ENCODE peak calls at places on chromosomes 13 and 19, in five cellular contexts. L is ascending aorta, J is cardiac muscle cell, K is A673, B is tibial nerve. N is an unnamed sample. For H3K9me3, the result is how much of the 10 kb centered on the place peaks cover.

GRCh38 chr19:19083413-19084178 is 19.8 kb downstream of the SLC25A42 start:
- DNase-seq in B (no peak), J (no peak), L (no peak), K (no peak), N (no peak)

GRCh38 chr13:52411629-52412028 is 5.7 kb upstream of the THSD1 start:
- DNase-seq in L (no peak), B (no peak), J (no peak), K (no peak), N (no peak)

GRCh38 chr13:28540612-28541011 is 45.7 kb upstream of the FLT1 start:
- DNase-seq in K (no peak), B (no peak), J (peak), L (no peak), N (no peak)

GRCh38 chr19:56671613-56671994 is at the start of gene ZNF835:
- DNase-seq in K (peak), L (peak), B (peak), J (peak), N (peak)

GRCh38 chr19:18612051-18612771 is 459 bp upstream of the TMEM59L start:
- DNase-seq in L (no peak), J (no peak), B (no peak), K (no peak), N (no peak)

GRCh38 chr19:12954150-12954962 is 2.7 kb downstream of the GADD45GIP1 start:
- DNase-seq in B (no peak), K (no peak), J (no peak), L (no peak), N (no peak)

GRCh38 chr13:38350114-38350617 is 515 bp downstream of the UFM1 start:
- DNase-seq in B (peak), J (peak), L (peak), K (no peak), N (peak)

GRCh38 chr19:51386882-51387520 is 773 bp downstream of the LIM2 start:
- DNase-seq in J (no peak), B (no peak), K (no peak), L (no peak), N (no peak)

GRCh38 chr13:72313546-72313945 is 413.9 kb downstream of the MZT1 start:
- DNase-seq in L (no peak), K (no peak), B (no peak), J (no peak), N (no peak)

GRCh38 chr13:22061371-22061805 is 390.5 kb downstream of the FGF9 start:
- DNase-seq in K (no peak), L (no peak), B (no peak), J (no peak), N (no peak)

GRCh38 chr13:60019119-60019993 is 144.4 kb downstream of the DIAPH3 start:
- DNase-seq in J (peak), K (peak), L (no peak), B (no peak), N (no peak)

GRCh38 chr13:72638059-72638815 is 89.2 kb downstream of the MZT1 start:
- DNase-seq in B (no peak), K (no peak), J (no peak), L (no peak), N (no peak)

GRCh38 chr13:114024603-114025431 is 50.9 kb upstream of the C13orf46 start:
- DNase-seq in L (no peak), K (no peak), B (no peak), J (no peak), N (no peak)

GRCh38 chr13:25286308-25286968 is 850 bp downstream of the MTMR6 start:
- DNase-seq in B (peak), K (peak), L (no peak), J (peak), N (no peak)

GRCh38 chr13:93248627-93249047 is 22.0 kb downstream of the GPC6 start:
- DNase-seq in K (peak), J (peak), L (peak), B (no peak), N (peak)

GRCh38 chr13:24744247-24744646 is 19.7 kb upstream of the RNF17 start:
- DNase-seq in J (no peak), B (no peak), K (no peak), L (no peak), N (no peak)

GRCh38 chr19:38059897-38060296 is 152.9 kb downstream of the SIPA1L3 start:
- DNase-seq in L (no peak), B (no peak), J (peak), K (no peak), N (no peak)

GRCh38 chr13:43838909-43839308 is 40.6 kb downstream of the CCDC122 start:
- DNase-seq in K (no peak), L (no peak), B (no peak), J (peak), N (no peak)

GRCh38 chr19:40613669-40614594 is 12.8 kb downstream of the LTBP4 start:
- DNase-seq in B (peak), L (peak), K (peak), J (peak), N (no peak)

GRCh38 chr13:107450931-107451330 is 764.4 kb downstream of the LIG4 start:
- DNase-seq in J (peak), L (peak), K (peak), B (peak), N (no peak)

GRCh38 chr19:35080613-35081170 is 34.9 kb upstream of the FXYD3 start:
- DNase-seq in J (no peak), K (no peak), B (no peak), L (no peak), N (no peak)

GRCh38 chr19:47860602-47861297 is 1.7 kb downstream of the TPRX2 start:
- DNase-seq in K (no peak), J (no peak), L (no peak), B (no peak), N (no peak)

GRCh38 chr19:16892438-16892837 is 3.6 kb downstream of the F2RL3 start:
- DNase-seq in L (no peak), J (no peak), B (no peak), K (no peak), N (no peak)

GRCh38 chr13:60572003-60572792 is 175.2 kb downstream of the TDRD3 start:
- DNase-seq in J (peak), B (no peak), K (peak), L (no peak), N (no peak)

GRCh38 chr19:2542341-2543069 is 66.6 kb downstream of the GADD45B start:
- DNase-seq in J (peak), L (no peak), K (no peak), B (no peak), N (no peak)

GRCh38 chr13:43031881-43032280 is 8.5 kb downstream of the DNAJC15 start:
- DNase-seq in K (no peak), J (peak), L (no peak), B (no peak), N (no peak)

GRCh38 chr19:5635427-5635826 is 12.5 kb downstream of the SAFB start:
- DNase-seq in K (no peak), B (no peak), L (peak), J (no peak), N (no peak)

GRCh38 chr13:67914535-67914934 is 684.4 kb upstream of the PCDH9 start:
- DNase-seq in J (no peak), B (no peak), K (no peak), L (no peak), N (no peak)

GRCh38 chr19:51131780-51132680 is 7.3 kb downstream of the SIGLEC9 start:
- DNase-seq in B (peak), L (peak), J (peak), K (no peak), N (peak)

GRCh38 chr13:99876651-99877050 is 94.9 kb downstream of the ZIC5 start:
- DNase-seq in K (no peak), L (no peak), B (no peak), J (no peak), N (no peak)

GRCh38 chr13:105897575-105897974 is 637.9 kb downstream of the EFNB2 start:
- DNase-seq in J (no peak), K (no peak), B (no peak), L (no peak), N (no peak)

GRCh38 chr13:109743706-109744453 is 42.5 kb downstream of the IRS2 start:
- DNase-seq in L (no peak), J (peak), K (peak), B (no peak), N (peak)

GRCh38 chr13:113833111-113833830 is 30.6 kb downstream of the GAS6 start:
- DNase-seq in J (no peak), B (no peak), K (no peak), L (no peak), N (no peak)

GRCh38 chr13:107043016-107043957 is 475.4 kb upstream of the ARGLU1 start:
- DNase-seq in K (no peak), J (no peak), B (no peak), L (peak), N (no peak)

GRCh38 chr13:25857830-25858229 is 194.0 kb downstream of the SHISA2 start:
- DNase-seq in B (no peak), J (no peak), K (no peak), L (no peak), N (no peak)

GRCh38 chr13:74158028-74158427 is 23.8 kb upstream of the KLF12 start:
- DNase-seq in K (no peak), J (peak), L (no peak), B (no peak), N (no peak)

GRCh38 chr19:17641846-17642245 is 46.3 kb downstream of the UNC13A start:
- DNase-seq in J (no peak), K (no peak), L (no peak), B (no peak), N (no peak)

GRCh38 chr19:9126900-9127405 is at the start of gene OR7G3:
- DNase-seq in L (no peak), B (no peak), K (no peak), J (no peak), N (no peak)
- TF ChIP-seq CTCF in L (no peak), B (no peak), K (no peak), J (no peak), N (no peak)

DNA sequence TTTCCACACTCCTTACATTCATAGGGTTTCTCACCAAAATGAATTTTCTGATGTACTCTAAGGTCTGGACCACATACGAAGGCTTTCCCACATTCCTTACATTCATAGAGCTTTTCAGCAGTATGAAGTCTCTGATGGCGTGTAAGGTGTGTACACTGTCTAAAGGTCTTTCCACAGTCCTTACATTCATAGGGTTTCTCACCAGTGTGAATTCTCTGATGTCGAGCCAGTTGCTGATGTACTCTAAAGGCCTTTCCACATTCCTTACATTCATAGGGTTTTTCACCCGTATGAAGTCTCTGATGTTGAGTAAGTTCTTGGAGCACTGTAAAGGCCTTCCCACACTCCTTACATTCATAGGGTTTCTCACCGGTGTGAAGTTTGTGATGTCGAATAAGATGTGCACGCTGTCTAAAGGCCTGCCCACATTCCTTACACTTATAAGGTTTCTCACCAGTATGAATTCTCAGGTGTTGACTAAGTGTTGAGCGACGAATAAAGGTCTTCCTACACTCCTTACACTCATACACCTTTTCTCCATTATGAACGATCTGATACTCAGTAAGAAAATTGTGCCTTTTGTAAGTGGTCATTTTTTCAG is 38.1 kb downstream of the ZFP14 start:
- DNase-seq in B (no peak), L (no peak), J (no peak), K (no peak), N (no peak)
- H3K9me3 ChIP-seq in B (under half), L (half or more), J (under half), K (under half), N (under half)

DNA sequence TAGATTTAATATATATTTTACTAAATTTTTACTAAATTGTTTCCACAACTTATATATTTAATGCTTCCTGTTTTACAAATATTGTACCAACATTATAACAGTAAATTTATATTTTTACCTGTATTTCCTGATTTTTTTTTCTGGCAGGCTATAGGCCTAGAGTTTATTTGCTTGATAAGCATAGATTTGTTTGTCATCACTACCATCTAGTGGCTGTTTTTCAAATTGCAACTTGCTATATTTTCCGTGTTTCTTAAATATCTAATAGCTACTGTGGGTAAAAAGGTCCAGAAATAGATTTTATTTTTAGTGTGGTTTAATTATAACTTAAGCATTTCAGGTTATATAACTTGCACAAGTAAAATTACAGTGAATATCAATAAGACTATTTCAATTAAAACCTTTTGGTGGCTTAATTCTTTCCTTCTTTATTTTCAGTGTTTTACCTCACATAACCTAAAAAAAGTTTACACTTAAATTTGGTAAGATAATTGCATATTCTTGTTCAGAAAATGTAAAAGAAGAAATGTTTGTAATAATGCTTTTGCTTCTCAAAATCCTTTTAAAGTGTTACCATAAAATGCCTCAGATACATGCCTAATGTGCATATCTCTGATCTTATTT is 60.6 kb downstream of the NDFIP2 start:
- DNase-seq in B (peak), J (peak), L (no peak), K (peak), N (no peak)
- TF ChIP-seq CTCF in B (peak), J (peak), L (peak), K (peak), N (no peak)

GRCh38 chr19:37007587-37008220 is 70.5 kb upstream of the ZNF420 start:
- DNase-seq in K (peak), B (no peak), J (peak), L (no peak), N (no peak)
- H3K9me3 ChIP-seq in K (under half), B (under half), J (under half), L (half or more), N (under half)

GRCh38 chr19:42201489-42202289 is 15.8 kb downstream of the DEDD2 start:
- DNase-seq in B (no peak), L (no peak), K (no peak), J (no peak), N (no peak)

GRCh38 chr19:42197375-42197817 is 20.1 kb downstream of the DEDD2 start:
- DNase-seq in B (no peak), K (no peak), L (no peak), J (no peak), N (no peak)

GRCh38 chr19:42198676-42199439 is 18.6 kb downstream of the DEDD2 start:
- DNase-seq in J (no peak), L (no peak), B (no peak), K (no peak), N (no peak)

GRCh38 chr19:42200116-42200740 is 17.2 kb downstream of the DEDD2 start:
- DNase-seq in L (no peak), B (no peak), K (no peak), J (no peak), N (no peak)

GRCh38 chr19:42199440-42200115 is 17.9 kb downstream of the DEDD2 start:
- DNase-seq in L (no peak), K (no peak), B (no peak), J (no peak), N (no peak)
- TF ChIP-seq CTCF in L (no peak), K (peak), B (no peak), J (no peak), N (no peak)

DNA sequence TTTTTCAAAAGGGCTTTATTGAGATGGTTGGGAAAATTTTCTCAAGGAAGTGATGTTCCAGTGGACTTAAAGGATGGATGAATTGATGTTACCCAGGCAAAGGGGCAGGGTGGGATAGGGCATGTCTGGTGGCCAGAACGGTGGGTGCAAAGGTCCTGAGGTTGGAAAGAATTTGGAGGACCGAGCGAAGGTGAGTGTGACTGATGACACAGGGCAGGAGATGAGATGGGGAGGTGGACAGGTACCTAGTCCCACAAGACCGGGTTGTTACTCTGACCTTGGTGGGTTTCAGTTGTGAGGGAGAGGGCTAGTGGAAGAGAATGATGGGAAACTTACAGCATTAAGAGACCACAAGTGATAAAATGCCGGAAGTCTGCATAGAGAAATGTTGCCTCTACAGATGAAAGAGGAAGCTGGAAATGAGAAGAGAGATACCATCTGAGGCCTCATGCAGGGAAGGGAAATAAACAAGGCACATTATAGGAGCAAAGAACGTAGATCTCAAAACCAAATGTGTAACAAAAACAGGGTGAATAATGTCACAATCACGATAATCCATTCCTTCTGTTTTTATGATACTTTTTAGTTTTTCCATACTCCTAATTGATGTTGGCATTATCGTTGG is 4.5 kb downstream of the ADGRE1 start:
- DNase-seq in K (peak), L (no peak), B (no peak), J (no peak), N (no peak)
- H3K9me3 ChIP-seq in K (under half), L (under half), B (under half), J (under half), N (under half)

DNA sequence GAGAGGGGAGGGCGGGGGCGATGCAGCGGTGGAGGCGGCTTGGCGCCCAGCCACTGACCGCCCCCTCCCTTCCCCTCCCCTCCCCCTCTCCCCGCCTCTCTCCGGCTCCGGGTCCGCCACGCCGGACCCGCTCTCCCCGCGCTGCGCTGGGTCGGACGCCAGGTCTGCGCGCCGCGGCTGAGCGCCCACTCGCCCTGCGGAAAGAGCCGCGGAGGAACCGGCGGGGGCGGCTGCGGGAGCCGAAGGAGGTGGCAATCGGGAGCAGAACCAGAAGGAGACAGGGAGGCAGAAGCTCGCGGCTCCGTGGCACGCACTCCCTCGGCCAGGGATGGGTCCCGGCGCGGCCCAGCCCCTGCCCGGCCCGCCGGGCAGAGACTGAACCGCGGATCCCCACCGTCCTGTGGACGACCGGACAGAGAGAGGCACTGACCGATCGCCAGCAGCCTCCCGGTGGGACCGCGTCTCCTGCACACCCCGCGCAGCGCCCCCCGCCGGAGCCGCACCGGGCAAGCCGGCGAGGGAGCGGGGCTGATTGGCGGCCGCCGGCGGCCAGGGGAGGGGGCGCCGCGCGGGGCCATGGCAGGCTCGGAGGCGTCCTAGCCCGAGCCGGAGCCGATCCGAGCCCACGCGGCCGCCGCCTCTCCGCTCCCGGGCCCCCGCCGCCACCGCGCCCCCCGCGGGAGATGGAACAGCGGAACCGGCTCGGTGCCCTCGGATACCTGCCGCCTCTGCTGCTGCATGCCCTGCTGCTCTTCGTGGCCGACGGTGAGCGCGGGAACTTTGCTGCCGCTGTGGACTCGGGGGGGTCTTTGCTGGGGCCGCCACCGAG is at the start of gene VSTM2B:
- DNase-seq in K (no peak), J (no peak), L (no peak), B (no peak), N (no peak)
- TF ChIP-seq CTCF in K (no peak), J (no peak), L (no peak), B (no peak), N (no peak)

GRCh38 chr19:31597616-31598015 is 248.4 kb upstream of the TSHZ3 start:
- DNase-seq in L (no peak), K (no peak), J (no peak), B (no peak), N (no peak)

GRCh38 chr19:31598730-31599238 is 249.5 kb upstream of the TSHZ3 start:
- DNase-seq in K (no peak), L (no peak), B (no peak), J (peak), N (no peak)

GRCh38 chr19:31600731-31601295 is 251.6 kb upstream of the TSHZ3 start:
- DNase-seq in B (no peak), K (no peak), L (no peak), J (no peak), N (no peak)

GRCh38 chr19:31595521-31595920 is 246.3 kb upstream of the TSHZ3 start:
- DNase-seq in B (no peak), L (no peak), J (no peak), K (no peak), N (no peak)

DNA sequence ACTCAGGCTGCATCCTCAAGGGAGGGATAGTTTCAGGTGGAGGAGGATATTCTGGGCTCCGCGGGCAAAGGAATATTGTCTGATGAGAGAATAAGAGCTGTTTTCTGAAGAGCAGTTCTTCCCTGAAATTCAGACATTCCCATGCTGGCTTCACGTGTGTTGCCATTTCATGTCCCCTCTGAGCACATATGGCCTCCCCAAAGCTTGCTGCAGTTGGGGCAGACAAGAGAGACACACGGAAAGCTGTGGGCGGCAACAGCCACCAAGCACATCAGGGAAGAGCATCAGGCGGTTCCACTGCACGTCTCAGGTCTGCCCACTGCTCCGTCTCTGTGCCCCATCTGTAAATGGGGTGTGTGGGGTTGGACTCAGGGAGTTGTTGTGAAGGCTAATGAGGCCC is 247.5 kb upstream of the TSHZ3 start:
- DNase-seq in J (no peak), L (no peak), K (no peak), B (no peak), N (no peak)
- H3K9me3 ChIP-seq in J (under half), L (under half), K (under half), B (under half), N (under half)

N was measured in WERI-Rb-1.